ENCODE peak calls at places on chromosomes 6 and 20, in five cellular contexts. U is G401, R is cardiac fibroblast, A is fibroblast of pulmonary artery, L is foreskin fibroblast. C is an unnamed sample.

GRCh38 chr20:5168582-5169396 is 42.0 kb downstream of the CDS2 start:
- DNase-seq in U (no peak), A (peak), L (peak), R (peak), C (peak)

GRCh38 chr20:7358670-7359069 is 581.6 kb downstream of the HAO1 start:
- DNase-seq in A (no peak), R (no peak), L (no peak), U (no peak), C (no peak)

GRCh38 chr6:108477034-108477433 is 83.7 kb upstream of the FOXO3 start:
- DNase-seq in L (no peak), U (no peak), A (no peak), R (no peak), C (no peak)

GRCh38 chr6:36296240-36296639 is 26.4 kb downstream of the PNPLA1 start:
- DNase-seq in U (no peak), A (peak), L (no peak), R (peak), C (no peak)

GRCh38 chr20:23118766-23119165 is 32.6 kb upstream of the CD93 start:
- DNase-seq in R (no peak), A (no peak), L (no peak), U (no peak), C (no peak)

GRCh38 chr20:16111132-16111852 is 462.0 kb downstream of the KIF16B start:
- DNase-seq in R (no peak), A (no peak), L (no peak), U (no peak), C (no peak)

GRCh38 chr6:26296857-26297648 is 67.9 kb upstream of the BTN3A2 start:
- DNase-seq in L (peak), R (no peak), U (no peak), A (no peak), C (no peak)

GRCh38 chr20:59742351-59743095 is 138.2 kb downstream of the PHACTR3 start:
- DNase-seq in R (no peak), L (no peak), U (no peak), A (no peak), C (no peak)

GRCh38 chr6:125356888-125357287 is 55.1 kb upstream of the HDDC2 start:
- DNase-seq in L (no peak), U (no peak), R (no peak), A (no peak), C (no peak)

GRCh38 chr6:111441678-111442243 is 41.3 kb downstream of the REV3L start:
- DNase-seq in L (no peak), U (no peak), R (no peak), A (no peak), C (no peak)

GRCh38 chr20:41669708-41670263 is 51.6 kb upstream of the CHD6 start:
- DNase-seq in L (no peak), U (no peak), A (no peak), R (peak), C (peak)

GRCh38 chr6:139247618-139248017 is 44.2 kb downstream of the TXLNB start:
- DNase-seq in L (no peak), R (no peak), A (no peak), U (no peak), C (no peak)

GRCh38 chr6:168049277-168049676 is 29.7 kb downstream of the FRMD1 start:
- DNase-seq in U (no peak), R (no peak), A (no peak), L (no peak), C (no peak)

GRCh38 chr6:157921685-157922367 is 59.8 kb upstream of the SYNJ2 start:
- DNase-seq in L (peak), R (peak), U (no peak), A (no peak), C (no peak)

GRCh38 chr20:54069501-54069971 is 858 bp downstream of the BCAS1 start:
- DNase-seq in A (no peak), U (no peak), L (no peak), R (no peak), C (no peak)

GRCh38 chr6:72999995-73000394 is 225.3 kb downstream of the KHDC1L start:
- DNase-seq in A (no peak), U (no peak), R (no peak), L (no peak), C (no peak)

GRCh38 chr20:48523191-48523757 is 304.5 kb downstream of the PREX1 start:
- DNase-seq in R (peak), A (peak), L (peak), U (no peak), C (peak)

GRCh38 chr20:23587631-23588030 is 18.1 kb downstream of the CST9 start:
- DNase-seq in L (no peak), U (no peak), R (no peak), A (no peak), C (no peak)

GRCh38 chr6:144931172-144932035 is 646.3 kb downstream of the UTRN start:
- DNase-seq in L (peak), A (peak), R (peak), U (no peak), C (no peak)

GRCh38 chr6:106161893-106162292 is 75.8 kb downstream of the PRDM1 start:
- DNase-seq in R (no peak), U (no peak), L (no peak), A (no peak), C (no peak)

GRCh38 chr20:57326667-57327455 is 2.7 kb upstream of the SPO11 start:
- DNase-seq in U (no peak), L (no peak), A (no peak), R (no peak), C (no peak)

GRCh38 chr20:16701296-16701695 is 28.5 kb upstream of the SNRPB2 start:
- DNase-seq in R (peak), L (no peak), A (peak), U (no peak), C (no peak)

GRCh38 chr6:106439459-106439858 is 78.9 kb downstream of the CRYBG1 start:
- DNase-seq in A (no peak), L (peak), U (no peak), R (no peak), C (no peak)

GRCh38 chr6:63807056-63807455 is 171.5 kb downstream of the PHF3 start:
- DNase-seq in U (no peak), A (peak), L (peak), R (peak), C (no peak)

GRCh38 chr20:45100563-45101245 is at the start of gene KCNS1:
- DNase-seq in A (no peak), L (peak), R (peak), U (no peak), C (no peak)

GRCh38 chr20:36330091-36330490 is 24.0 kb downstream of the DLGAP4 start:
- DNase-seq in U (no peak), R (no peak), A (no peak), L (no peak), C (no peak)

GRCh38 chr6:3731700-3732099 is 19.8 kb downstream of the PXDC1 start:
- DNase-seq in A (no peak), R (no peak), L (no peak), U (no peak), C (no peak)

GRCh38 chr6:159168536-159169192 is 536 bp upstream of the FNDC1 start:
- DNase-seq in L (peak), R (peak), U (peak), A (peak), C (no peak)

GRCh38 chr20:1045860-1046418 is 43.8 kb upstream of the RSPO4 start:
- DNase-seq in U (no peak), A (no peak), L (no peak), R (no peak), C (no peak)

GRCh38 chr6:66128238-66128637 is 421.2 kb upstream of the EYS start:
- DNase-seq in A (no peak), U (no peak), R (no peak), L (no peak), C (no peak)

GRCh38 chr20:46636981-46637860 is 14.0 kb downstream of the SLC13A3 start:
- DNase-seq in R (no peak), A (no peak), L (no peak), U (no peak), C (no peak)

GRCh38 chr6:118869350-118869749 is 24.6 kb upstream of the ASF1A start:
- DNase-seq in A (peak), R (no peak), L (peak), U (no peak), C (no peak)

GRCh38 chr6:71419217-71419953 is 130.8 kb downstream of the OGFRL1 start:
- DNase-seq in L (peak), A (peak), U (peak), R (peak), C (no peak)

GRCh38 chr20:62361799-62362589 is 5.1 kb downstream of the LAMA5 start:
- DNase-seq in R (no peak), U (peak), A (no peak), L (no peak), C (no peak)

GRCh38 chr20:41892031-41892430 is 273.9 kb upstream of the CHD6 start:
- DNase-seq in R (no peak), L (no peak), A (no peak), U (no peak), C (no peak)

GRCh38 chr20:22288957-22289356 is 295.4 kb downstream of the FOXA2 start:
- DNase-seq in U (no peak), A (no peak), R (no peak), L (no peak), C (no peak)

GRCh38 chr20:52348434-52348833 is 156.9 kb upstream of the ZFP64 start:
- DNase-seq in A (no peak), R (no peak), L (no peak), U (no peak), C (no peak)

GRCh38 chr6:136351518-136352106 is 62.0 kb upstream of the BCLAF1 start:
- DNase-seq in R (no peak), A (no peak), U (no peak), L (no peak), C (no peak)

GRCh38 chr6:6851059-6851658 is 256.6 kb upstream of the RREB1 start:
- DNase-seq in U (peak), L (peak), R (peak), A (peak), C (peak)